ENCODE peak calls at places on chromosome 10, in four cellular contexts. One of them, this sample, is unnamed. For H3K36me3, the result is how much of the 10 kb centered on the place peaks cover.

GRCh38 chr10:14584643-14585042 is 190.1 kb downstream of the FAM107B start:
- DNase-seq in cardiac muscle cell: no peak
- DNase-seq in PC-9: no peak
- DNase-seq in lung: no peak
- DNase-seq in this sample: no peak

GRCh38 chr10:79223346-79224048 is 123.8 kb upstream of the PPIF start:
- DNase-seq in lung: peak
- DNase-seq in PC-9: no peak
- DNase-seq in cardiac muscle cell: peak
- DNase-seq in this sample: no peak

GRCh38 chr10:117320050-117320665 is 55.1 kb downstream of the PDZD8 start:
- DNase-seq in cardiac muscle cell: peak
- DNase-seq in PC-9: no peak
- DNase-seq in lung: no peak
- DNase-seq in this sample: no peak

GRCh38 chr10:84026821-84027257 is 112.5 kb upstream of the GHITM start:
- DNase-seq in lung: no peak
- DNase-seq in PC-9: no peak
- DNase-seq in cardiac muscle cell: peak
- DNase-seq in this sample: no peak

GRCh38 chr10:72340510-72340895 is 14.2 kb downstream of the DNAJB12 start:
- DNase-seq in cardiac muscle cell: peak
- DNase-seq in lung: peak
- DNase-seq in PC-9: no peak
- DNase-seq in this sample: no peak

GRCh38 chr10:125928928-125929585 is 32.7 kb downstream of the FANK1 start:
- DNase-seq in lung: no peak
- DNase-seq in PC-9: no peak
- DNase-seq in cardiac muscle cell: no peak
- DNase-seq in this sample: no peak

GRCh38 chr10:64365663-64366062 is 844.5 kb downstream of the REEP3 start:
- DNase-seq in lung: no peak
- DNase-seq in cardiac muscle cell: no peak
- DNase-seq in PC-9: no peak
- DNase-seq in this sample: no peak

GRCh38 chr10:70858759-70859158 is 29.6 kb downstream of the PCBD1 start:
- DNase-seq in cardiac muscle cell: no peak
- DNase-seq in PC-9: no peak
- DNase-seq in lung: no peak
- DNase-seq in this sample: no peak

GRCh38 chr10:117936136-117936535 is 110.6 kb downstream of the RAB11FIP2 start:
- DNase-seq in cardiac muscle cell: peak
- DNase-seq in PC-9: no peak
- DNase-seq in lung: peak
- DNase-seq in this sample: no peak

GRCh38 chr10:119394657-119395286 is 147.7 kb downstream of the RGS10 start:
- DNase-seq in lung: no peak
- DNase-seq in PC-9: no peak
- DNase-seq in cardiac muscle cell: no peak
- DNase-seq in this sample: no peak

GRCh38 chr10:72329290-72330058 is 25.2 kb downstream of the DNAJB12 start:
- DNase-seq in lung: no peak
- DNase-seq in cardiac muscle cell: no peak
- DNase-seq in PC-9: no peak
- DNase-seq in this sample: no peak

GRCh38 chr10:71073451-71074175 is 138.8 kb upstream of the UNC5B start:
- DNase-seq in cardiac muscle cell: no peak
- DNase-seq in PC-9: no peak
- DNase-seq in lung: no peak
- DNase-seq in this sample: no peak

GRCh38 chr10:95236068-95236903 is 42.2 kb downstream of the ACSM6 start:
- DNase-seq in lung: no peak
- DNase-seq in cardiac muscle cell: peak
- DNase-seq in PC-9: peak
- DNase-seq in this sample: peak

GRCh38 chr10:35194906-35195305 is 68.3 kb downstream of the CREM start:
- DNase-seq in PC-9: no peak
- DNase-seq in lung: no peak
- DNase-seq in cardiac muscle cell: peak
- DNase-seq in this sample: no peak

GRCh38 chr10:107971411-107971810 is 806.9 kb upstream of the SORCS1 start:
- DNase-seq in lung: no peak
- DNase-seq in cardiac muscle cell: peak
- DNase-seq in PC-9: no peak
- DNase-seq in this sample: no peak

GRCh38 chr10:103510046-103510685 is 16.7 kb downstream of the NEURL1 start:
- DNase-seq in cardiac muscle cell: no peak
- DNase-seq in lung: no peak
- DNase-seq in PC-9: no peak
- DNase-seq in this sample: no peak

GRCh38 chr10:111756541-111757061 is 427.0 kb downstream of the GPAM start:
- DNase-seq in lung: no peak
- DNase-seq in cardiac muscle cell: no peak
- DNase-seq in PC-9: no peak
- DNase-seq in this sample: peak

GRCh38 chr10:15485684-15486316 is 114.7 kb upstream of the FAM171A1 start:
- DNase-seq in PC-9: no peak
- DNase-seq in cardiac muscle cell: peak
- DNase-seq in lung: peak
- DNase-seq in this sample: no peak

GRCh38 chr10:76149182-76149581 is 717.8 kb downstream of the LRMDA start:
- DNase-seq in PC-9: no peak
- DNase-seq in lung: no peak
- DNase-seq in cardiac muscle cell: no peak
- DNase-seq in this sample: no peak

GRCh38 chr10:90969947-90970673 is 49.2 kb upstream of the ANKRD1 start:
- DNase-seq in lung: no peak
- DNase-seq in PC-9: no peak
- DNase-seq in cardiac muscle cell: peak
- DNase-seq in this sample: no peak

GRCh38 chr10:64196638-64197315 is 675.6 kb downstream of the REEP3 start:
- DNase-seq in lung: no peak
- DNase-seq in PC-9: no peak
- DNase-seq in cardiac muscle cell: no peak
- DNase-seq in this sample: no peak

GRCh38 chr10:76675561-76675950 is 962.1 kb downstream of the KCNMA1 start:
- DNase-seq in PC-9: no peak
- DNase-seq in cardiac muscle cell: no peak
- DNase-seq in lung: no peak
- DNase-seq in this sample: no peak

GRCh38 chr10:35041502-35041879 is 48.6 kb downstream of the CUL2 start:
- DNase-seq in lung: no peak
- DNase-seq in cardiac muscle cell: no peak
- DNase-seq in PC-9: no peak
- DNase-seq in this sample: no peak

GRCh38 chr10:79490400-79491081 is 21.8 kb upstream of the EIF5AL1 start:
- DNase-seq in PC-9: no peak
- DNase-seq in cardiac muscle cell: peak
- DNase-seq in lung: no peak
- DNase-seq in this sample: no peak

GRCh38 chr10:100730739-100731602 is 14.4 kb upstream of the PAX2 start:
- DNase-seq in lung: no peak
- DNase-seq in PC-9: no peak
- DNase-seq in cardiac muscle cell: peak
- DNase-seq in this sample: no peak

GRCh38 chr10:13347235-13348156 is 597 bp downstream of the SEPHS1 start:
- DNase-seq in cardiac muscle cell: peak
- DNase-seq in lung: peak
- DNase-seq in PC-9: no peak
- DNase-seq in this sample: no peak

GRCh38 chr10:12579954-12580858 is 230.9 kb downstream of the CAMK1D start:
- DNase-seq in PC-9: no peak
- DNase-seq in cardiac muscle cell: peak
- DNase-seq in lung: no peak
- DNase-seq in this sample: peak

GRCh38 chr10:3691482-3691881 is 93.5 kb downstream of the KLF6 start:
- DNase-seq in PC-9: no peak
- DNase-seq in lung: no peak
- DNase-seq in cardiac muscle cell: peak
- DNase-seq in this sample: no peak

DNA sequence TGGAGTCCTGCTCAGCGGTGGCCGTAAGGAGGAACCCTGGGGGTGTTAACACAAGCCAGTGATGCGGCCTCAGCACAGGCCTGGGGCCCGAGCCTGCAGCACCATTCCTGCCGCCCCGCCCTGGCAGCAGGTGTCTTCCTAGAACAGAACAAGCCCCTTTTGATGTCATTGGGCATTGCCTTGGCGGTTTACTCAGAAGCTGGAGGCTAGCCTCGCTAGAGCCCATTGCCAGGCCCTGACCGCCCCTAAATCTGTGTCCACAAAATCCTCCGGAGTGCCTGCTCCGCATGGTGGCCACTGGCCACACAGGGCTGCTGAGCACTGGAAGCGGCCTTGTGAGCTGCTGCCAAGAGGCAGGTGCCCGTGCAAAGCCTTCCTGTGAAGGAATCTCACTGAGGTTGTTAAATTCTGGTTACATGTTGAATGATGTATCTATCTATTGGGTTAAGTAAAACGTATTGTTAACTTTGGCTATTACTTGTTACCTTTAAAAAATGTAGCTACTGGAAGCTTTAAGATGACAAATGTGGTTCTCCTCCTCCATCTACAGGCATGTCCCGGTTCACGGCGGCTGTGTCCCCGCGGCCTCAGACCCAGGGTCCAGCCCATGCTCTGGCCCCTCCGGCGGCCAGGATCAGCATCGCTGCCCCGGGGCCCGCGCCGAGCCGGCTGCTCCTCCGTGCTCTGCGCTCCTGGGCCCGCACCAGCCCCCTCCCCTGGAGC is 1.2 kb upstream of the INPP5A start:
- DNase-seq in PC-9: peak
- DNase-seq in lung: no peak
- DNase-seq in cardiac muscle cell: no peak
- DNase-seq in this sample: no peak
- TF ChIP-seq CTCF in PC-9: no peak
- TF ChIP-seq CTCF in lung: no peak
- TF ChIP-seq CTCF in cardiac muscle cell: no peak
- TF ChIP-seq CTCF in this sample: no peak

DNA sequence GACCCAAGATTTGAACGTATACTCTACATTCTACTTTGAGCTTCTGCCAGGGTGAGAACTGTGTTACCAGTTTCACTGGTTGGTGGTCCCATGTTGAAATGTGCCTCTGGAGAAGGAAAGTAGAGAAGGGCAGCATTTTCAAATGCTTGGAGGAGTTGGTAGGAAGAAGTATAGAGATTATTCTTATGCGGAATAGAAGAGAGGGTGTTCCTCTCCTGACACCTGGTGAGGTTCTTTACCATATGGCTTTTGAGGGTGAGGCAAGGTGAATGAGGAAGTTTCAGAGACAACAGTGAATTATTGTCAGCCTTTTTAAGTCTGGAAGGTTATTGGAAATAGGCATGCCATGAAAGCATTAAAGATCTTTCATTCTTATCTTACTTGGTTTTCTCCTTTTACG is 34.3 kb downstream of the R3HCC1L start:
- DNase-seq in lung: no peak
- DNase-seq in cardiac muscle cell: no peak
- DNase-seq in PC-9: no peak
- DNase-seq in this sample: no peak
- H3K4me3 ChIP-seq in lung: no peak
- H3K4me3 ChIP-seq in cardiac muscle cell: no peak
- H3K4me3 ChIP-seq in PC-9: no peak
- H3K4me3 ChIP-seq in this sample: no peak

DNA sequence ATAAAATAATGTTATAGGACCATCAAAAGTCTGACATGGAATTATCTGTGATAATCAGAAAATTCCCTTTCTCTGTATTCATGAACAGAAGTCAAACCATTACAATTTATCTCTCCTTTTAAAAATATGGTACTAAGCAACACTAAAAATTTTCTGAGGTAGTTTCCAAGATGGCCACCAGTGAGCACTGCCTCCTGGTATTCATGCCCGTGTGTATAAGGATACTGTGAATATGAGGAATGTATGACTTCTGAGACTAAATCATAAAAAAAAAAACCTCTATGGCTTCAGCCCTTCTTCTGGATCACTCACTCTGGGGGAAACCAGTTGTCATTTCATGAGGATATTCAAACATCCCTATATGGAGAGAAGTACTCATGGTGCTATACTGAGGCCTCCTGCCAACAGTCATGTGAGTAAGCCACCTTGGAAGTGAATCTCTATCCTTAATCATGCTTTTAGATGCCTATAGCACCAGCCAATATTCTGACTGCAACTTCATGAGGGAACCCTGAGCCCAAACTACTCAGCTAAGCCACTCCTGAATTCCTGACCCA is 41.1 kb downstream of the SIRT1 start:
- DNase-seq in cardiac muscle cell: no peak
- DNase-seq in lung: no peak
- DNase-seq in PC-9: no peak
- DNase-seq in this sample: no peak
- H3K36me3 ChIP-seq in cardiac muscle cell: under half
- H3K36me3 ChIP-seq in lung: under half
- H3K36me3 ChIP-seq in PC-9: under half
- H3K36me3 ChIP-seq in this sample: under half

GRCh38 chr10:127720903-127721302 is 16.1 kb upstream of the FOXI2 start:
- DNase-seq in cardiac muscle cell: no peak
- DNase-seq in lung: no peak
- DNase-seq in PC-9: no peak
- DNase-seq in this sample: no peak
- TF ChIP-seq CTCF in cardiac muscle cell: no peak
- TF ChIP-seq CTCF in lung: no peak
- TF ChIP-seq CTCF in PC-9: no peak
- TF ChIP-seq CTCF in this sample: no peak

DNA sequence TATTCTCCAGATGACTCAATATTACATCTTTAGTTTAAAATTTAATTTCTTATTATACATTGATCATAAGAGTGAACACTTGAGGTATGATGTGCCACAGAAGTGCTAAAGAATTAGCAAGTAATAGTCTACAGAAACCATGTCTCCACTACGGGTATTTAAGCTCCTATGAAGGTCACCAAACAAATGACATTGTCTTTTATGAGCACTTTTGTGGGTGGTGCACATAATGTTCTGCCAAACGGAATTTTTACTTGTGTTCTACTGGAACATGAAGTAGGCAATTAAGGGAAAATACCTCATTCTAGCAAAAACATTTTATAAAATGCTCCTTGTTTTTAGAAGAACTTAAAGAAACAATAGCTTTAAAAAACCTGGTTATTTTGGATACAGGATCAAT is 27.4 kb upstream of the CUBN start:
- DNase-seq in lung: no peak
- DNase-seq in cardiac muscle cell: no peak
- DNase-seq in PC-9: no peak
- DNase-seq in this sample: no peak
- H3K4me3 ChIP-seq in lung: no peak
- H3K4me3 ChIP-seq in cardiac muscle cell: no peak
- H3K4me3 ChIP-seq in PC-9: no peak
- H3K4me3 ChIP-seq in this sample: no peak